ENCODE peak calls at places on chromosomes 16 and 17, in ten cellular contexts. U, S, L, V, H, R, W, A, O and Q are unnamed samples.

GRCh38 chr16:180101-180920 is at the start of gene HBQ1:
- DNase-seq in W (peak; percentile 49), L (no peak), V (peak; percentile 36), R (no peak), U (no peak), S (no peak), A (no peak), H (peak; percentile 31), O (no peak), Q (no peak)

GRCh38 chr17:27690882-27691281 is 59.9 kb downstream of the LGALS9 start:
- DNase-seq in U (no peak), R (no peak), S (no peak), H (no peak), V (no peak), L (no peak), O (no peak), A (no peak), W (no peak), Q (no peak)

GRCh38 chr17:15261063-15261817 is 3.9 kb downstream of the PMP22 start:
- DNase-seq in O (peak; percentile 60), V (peak; percentile 68), L (peak; percentile 52), R (peak; percentile 60), A (peak; percentile 32), U (no peak), W (peak; percentile 60), S (peak; percentile 49), H (peak; percentile 70), Q (peak; percentile 91)

GRCh38 chr17:63291243-63291642 is 154.9 kb downstream of the CYB561 start:
- DNase-seq in V (no peak), O (no peak), R (no peak), S (no peak), L (no peak), A (no peak), W (no peak), U (no peak), H (no peak), Q (no peak)

GRCh38 chr17:31398381-31399275 is 7.2 kb downstream of the RAB11FIP4 start:
- DNase-seq in V (no peak), S (no peak), H (no peak), L (no peak), U (no peak), W (peak; percentile 26), R (no peak), O (no peak), A (no peak), Q (no peak)

GRCh38 chr17:46944931-46945330 is 22.0 kb downstream of the GOSR2 start:
- DNase-seq in W (no peak), L (no peak), V (no peak), H (no peak), R (no peak), A (no peak), S (no peak), O (no peak), U (no peak), Q (no peak)

GRCh38 chr16:4358831-4359561 is 7.9 kb upstream of the PAM16 start:
- DNase-seq in S (peak; percentile 59), W (peak; percentile 74), L (no peak), H (no peak), U (no peak), O (peak; percentile 75), V (peak; percentile 83), A (peak; percentile 64), R (no peak), Q (no peak)

GRCh38 chr17:55495239-55495638 is 16.0 kb downstream of the SMIM36 start:
- DNase-seq in A (no peak), R (no peak), O (no peak), U (no peak), W (no peak), H (no peak), L (no peak), S (no peak), V (no peak), Q (no peak)

GRCh38 chr16:65044861-65045260 is 77.0 kb downstream of the CDH11 start:
- DNase-seq in H (no peak), L (no peak), S (no peak), A (no peak), O (no peak), U (no peak), R (peak; percentile 92), V (no peak), W (no peak), Q (no peak)

GRCh38 chr17:10652984-10653680 is 4.0 kb downstream of the MYH3 start:
- DNase-seq in W (no peak), A (no peak), H (no peak), V (no peak), L (no peak), R (no peak), S (no peak), U (no peak), O (no peak), Q (no peak)

GRCh38 chr16:3066440-3066748 is 954 bp downstream of the IL32 start:
- DNase-seq in L (no peak), U (no peak), W (no peak), S (no peak), H (no peak), V (no peak), O (no peak), A (no peak), R (no peak), Q (no peak)

GRCh38 chr16:1308036-1308976 is 1.1 kb upstream of the UBE2I start:
- DNase-seq in R (peak; percentile 16), L (no peak), O (no peak), V (no peak), U (no peak), H (no peak), W (no peak), A (no peak), S (peak; percentile 37), Q (no peak)

GRCh38 chr17:17119106-17119505 is 76.8 kb downstream of the MPRIP start:
- DNase-seq in O (no peak), L (no peak), V (no peak), A (no peak), S (peak; percentile 39), R (no peak), H (no peak), U (no peak), W (no peak), Q (no peak)

GRCh38 chr17:1939979-1940809 is 84.9 kb downstream of the RTN4RL1 start:
- DNase-seq in H (no peak), A (no peak), O (no peak), W (no peak), V (no peak), R (no peak), S (peak; percentile 16), L (no peak), U (no peak), Q (no peak)

GRCh38 chr17:4897785-4898184 is 1.6 kb upstream of the C17orf107 start:
- DNase-seq in A (no peak), H (no peak), S (no peak), O (no peak), L (no peak), R (no peak), U (no peak), V (no peak), W (no peak), Q (no peak)

GRCh38 chr16:24681793-24682192 is 47.7 kb upstream of the TNRC6A start:
- DNase-seq in O (no peak), L (no peak), W (no peak), R (peak; percentile 51), V (no peak), H (no peak), S (no peak), U (no peak), A (no peak), Q (no peak)

GRCh38 chr17:19583871-19584270 is 50.2 kb downstream of the SLC47A1 start:
- DNase-seq in U (no peak), W (no peak), H (no peak), L (no peak), O (no peak), A (no peak), S (no peak), V (no peak), R (no peak), Q (no peak)

GRCh38 chr16:56628486-56629035 is 3.0 kb downstream of the MT1E start:
- DNase-seq in W (no peak), V (no peak), U (no peak), H (no peak), A (no peak), L (no peak), R (no peak), S (no peak), O (no peak), Q (no peak)
- H3K4me3 ChIP-seq in W (no peak overlapping the region), V (no peak overlapping the region), U (no peak overlapping the region), H (no peak overlapping the region), A (no peak overlapping the region), L (no peak overlapping the region), R (no peak overlapping the region), S (no peak overlapping the region), O (no peak overlapping the region), Q (no peak overlapping the region)

GRCh38 chr17:57860414-57860999 is 10.7 kb upstream of the MRPS23 start:
- DNase-seq in W (no peak), H (no peak), O (no peak), S (no peak), V (no peak), A (no peak), R (no peak), U (no peak), L (no peak), Q (no peak)

GRCh38 chr17:57861000-57861736 is 11.3 kb upstream of the MRPS23 start:
- DNase-seq in A (no peak), R (peak; percentile 60), U (peak; percentile 35), W (peak; percentile 82), O (no peak), S (peak; percentile 76), L (no peak), V (no peak), H (peak; percentile 30), Q (peak; percentile 94)

GRCh38 chr17:57862990-57863667 is 13.3 kb upstream of the MRPS23 start:
- DNase-seq in R (no peak), A (no peak), V (peak; percentile 11), W (no peak), L (no peak), O (peak; percentile 12), U (no peak), H (no peak), S (no peak), Q (no peak)

GRCh38 chr17:57862410-57862989 is 12.7 kb upstream of the MRPS23 start:
- DNase-seq in V (peak; percentile 18), W (no peak), R (no peak), S (no peak), A (no peak), O (peak; percentile 25), L (no peak), U (no peak), H (no peak), Q (no peak)

GRCh38 chr17:57861737-57862409 is 12.0 kb upstream of the MRPS23 start:
- DNase-seq in R (no peak), A (peak; percentile 53), W (peak; percentile 75), V (peak; percentile 52), H (peak; percentile 26), O (peak; percentile 71), S (peak; percentile 66), L (no peak), U (no peak), Q (peak; percentile 95)
- TF ChIP-seq POLR2A in R (no peak), A (peak; percentile 28), W (no peak), V (no peak), H (peak; percentile 48), O (no peak), S (no peak), L (no peak), U (peak; percentile 35), Q (no peak)

GRCh38 chr17:76354747-76355310 is 1.1 kb upstream of the PRPSAP1 start:
- DNase-seq in U (no peak), H (no peak), V (no peak), L (no peak), A (no peak), O (no peak), W (no peak), S (no peak), R (no peak), Q (no peak)
- H3K4me3 ChIP-seq in U (no peak overlapping the region), H (no peak overlapping the region), V (no peak overlapping the region), L (no peak overlapping the region), A (no peak overlapping the region), O (no peak overlapping the region), W (no peak overlapping the region), S (peak overlapping the region; percentile 90), R (no peak overlapping the region), Q (peak overlapping the region; percentile 98)

GRCh38 chr17:8187517-8188407 is 2.2 kb downstream of the BORCS6 start:
- DNase-seq in O (peak; percentile 96), U (no peak), W (peak; percentile 94), L (peak; percentile 90), H (peak; percentile 99), V (peak; percentile 94), R (peak; percentile 100), A (peak; percentile 97), S (peak; percentile 94), Q (peak; percentile 99)
- TF ChIP-seq POLR2A in O (peak; percentile 27), U (no peak), W (peak; percentile 19), L (peak; percentile 6), H (no peak), V (no peak), R (peak; percentile 45), A (peak; percentile 40), S (peak; percentile 60), Q (no peak)